ENCODE peak calls at places on chromosomes 2 and 18, in seven cellular contexts. R, A, U, I, Y, D and B are unnamed samples.

GRCh38 chr2:55061534-55062344 is 11.5 kb upstream of the RTN4 start:
- DNase-seq in R (no peak), A (no peak), U (no peak), I (no peak), Y (no peak), D (no peak), B (no peak)

GRCh38 chr2:45964226-45964841 is 312.9 kb downstream of the PRKCE start:
- DNase-seq in R (peak; percentile 60), A (peak; percentile 80), U (no peak), I (peak; percentile 94), Y (peak; percentile 94), D (no peak), B (no peak)

GRCh38 chr2:33223851-33224250 is 252.6 kb upstream of the RASGRP3 start:
- DNase-seq in R (no peak), A (no peak), U (no peak), I (no peak), Y (no peak), D (no peak), B (no peak)

GRCh38 chr2:150860301-150860700 is 372.8 kb upstream of the RND3 start:
- DNase-seq in R (no peak), A (no peak), U (no peak), I (no peak), Y (no peak), D (no peak), B (no peak)

GRCh38 chr2:229416116-229416694 is 145.1 kb upstream of the PID1 start:
- DNase-seq in R (peak; percentile 77), A (peak; percentile 81), U (no peak), I (no peak), Y (no peak), D (no peak), B (no peak)

GRCh38 chr2:241061275-241061674 is 40.8 kb downstream of the MTERF4 start:
- DNase-seq in R (no peak), A (no peak), U (no peak), I (no peak), Y (no peak), D (no peak), B (no peak)

GRCh38 chr18:63267990-63268721 is 51.4 kb downstream of the BCL2 start:
- DNase-seq in R (no peak), A (no peak), U (no peak), I (peak; percentile 40), Y (no peak), D (no peak), B (no peak)

GRCh38 chr2:121251497-121251896 is 33.5 kb downstream of the TFCP2L1 start:
- DNase-seq in R (no peak), A (no peak), U (no peak), I (no peak), Y (no peak), D (no peak), B (no peak)

GRCh38 chr18:23856466-23857175 is 157.9 kb upstream of the TTC39C start:
- DNase-seq in R (no peak), A (no peak), U (no peak), I (no peak), Y (no peak), D (peak; percentile 70), B (no peak)

GRCh38 chr2:225930687-225931086 is 531.2 kb downstream of the NYAP2 start:
- DNase-seq in R (no peak), A (no peak), U (no peak), I (no peak), Y (no peak), D (no peak), B (no peak)

GRCh38 chr18:31041346-31042067 is 1.0 kb downstream of the DSC3 start:
- DNase-seq in R (no peak), A (no peak), U (peak; percentile 3), I (peak; percentile 36), Y (no peak), D (peak; percentile 43), B (no peak)

GRCh38 chr18:31040982-31041345 is 1.6 kb downstream of the DSC3 start:
- DNase-seq in R (no peak), A (no peak), U (no peak), I (peak; percentile 24), Y (no peak), D (peak; percentile 56), B (no peak)

GRCh38 chr18:31042068-31042390 is 513 bp downstream of the DSC3 start:
- DNase-seq in R (no peak), A (no peak), U (no peak), I (no peak), Y (no peak), D (no peak), B (no peak)

GRCh38 chr18:31043709-31044108 is 1.2 kb upstream of the DSC3 start:
- DNase-seq in R (no peak), A (no peak), U (no peak), I (no peak), Y (no peak), D (no peak), B (no peak)

DNA sequence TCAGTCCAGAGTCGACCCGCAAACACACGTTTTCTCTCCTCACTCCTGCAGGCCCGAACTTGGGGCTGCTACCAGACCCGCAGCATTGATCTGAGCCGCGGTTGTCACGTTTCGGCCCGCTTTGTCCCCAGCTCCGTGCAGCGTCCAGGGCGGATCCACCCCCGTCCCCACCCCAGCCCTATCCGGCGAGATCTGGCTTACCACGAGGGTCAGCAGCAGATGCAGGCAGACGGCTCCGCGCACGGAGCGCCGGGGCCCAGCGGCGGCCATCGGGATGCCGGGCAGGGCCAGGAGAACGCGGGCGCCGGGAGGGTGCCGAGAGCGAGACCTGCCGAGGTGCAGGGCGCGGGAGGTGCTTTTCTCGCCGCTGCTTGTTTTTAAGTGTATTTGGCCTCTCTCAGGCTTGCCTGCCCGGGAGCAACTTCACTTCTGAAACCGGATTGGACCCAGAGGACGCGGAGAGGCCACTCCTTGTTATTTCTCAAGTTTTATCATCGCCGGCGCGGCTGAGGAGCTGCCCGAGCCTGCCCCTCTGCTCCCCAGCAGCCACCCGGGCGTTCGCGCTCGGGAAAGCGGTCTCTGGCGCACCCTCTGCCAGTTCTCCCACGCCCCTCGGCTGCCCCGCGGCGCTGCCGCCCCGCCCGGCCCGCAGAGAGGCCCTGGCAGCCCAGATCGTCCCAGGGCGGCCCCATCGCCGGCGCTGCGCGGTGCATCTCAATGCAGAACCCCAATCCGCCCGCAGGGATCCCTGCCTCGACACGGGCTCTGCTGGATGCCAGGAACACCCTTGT is at the start of gene DSC3:
- DNase-seq in R (no peak), A (no peak), U (peak; percentile 15), I (peak; percentile 60), Y (peak; percentile 39), D (peak; percentile 74), B (no peak)
- H3K4me3 ChIP-seq in R (peak within 1 kb of the TSS; percentile 59), A (peak within 1 kb of the TSS; percentile 17), U (peak within 1 kb of the TSS; percentile 56), I (peak within 1 kb of the TSS; percentile 36), Y (peak within 1 kb of the TSS; percentile 45), D (peak within 1 kb of the TSS; percentile 40), B (no peak within 1 kb of the TSS)

GRCh38 chr2:105294046-105294445 is 35.5 kb downstream of the TGFBRAP1 start:
- DNase-seq in R (no peak), A (no peak), U (no peak), I (no peak), Y (no peak), D (no peak), B (no peak)
- H3K4me1 ChIP-seq in R (peaks cover 15% of the 10 kb centered on the region), A (no peaks in the 10 kb centered on the region), U (no peaks in the 10 kb centered on the region), I (no peaks in the 10 kb centered on the region), Y (no peaks in the 10 kb centered on the region), D (no peaks in the 10 kb centered on the region), B (peaks cover 5% of the 10 kb centered on the region)

GRCh38 chr2:230684222-230685164 is 28.1 kb upstream of the CAB39 start:
- DNase-seq in R (no peak), A (no peak), U (no peak), I (peak; percentile 46), Y (peak; percentile 69), D (no peak), B (no peak)
- H3K4me3 ChIP-seq in R (no peak overlapping the region), A (no peak overlapping the region), U (no peak overlapping the region), I (no peak overlapping the region), Y (no peak overlapping the region), D (no peak overlapping the region), B (no peak overlapping the region)

GRCh38 chr18:76452357-76452756 is 42.7 kb downstream of the ZNF516 start:
- DNase-seq in R (no peak), A (no peak), U (no peak), I (no peak), Y (no peak), D (peak; percentile 26), B (no peak)
- H3K4me1 ChIP-seq in R (peaks cover 86% of the 10 kb centered on the region), A (peaks cover 69% of the 10 kb centered on the region), U (peaks cover 4% of the 10 kb centered on the region), I (no peaks in the 10 kb centered on the region), Y (peaks cover 17% of the 10 kb centered on the region), D (peaks cover 12% of the 10 kb centered on the region), B (peaks cover 34% of the 10 kb centered on the region)

GRCh38 chr2:219419331-219420197 is 1.4 kb downstream of the DES start:
- DNase-seq in R (peak; percentile 65), A (peak; percentile 82), U (no peak), I (no peak), Y (no peak), D (no peak), B (no peak)

GRCh38 chr2:219416938-219417337 is 1.2 kb upstream of the DES start:
- DNase-seq in R (peak; percentile 46), A (peak; percentile 83), U (no peak), I (no peak), Y (no peak), D (no peak), B (no peak)

GRCh38 chr2:219418570-219419189 is 503 bp downstream of the DES start:
- DNase-seq in R (no peak), A (no peak), U (no peak), I (no peak), Y (no peak), D (no peak), B (no peak)

GRCh38 chr2:219417374-219417773 is 803 bp upstream of the DES start:
- DNase-seq in R (peak; percentile 66), A (peak; percentile 89), U (no peak), I (no peak), Y (no peak), D (no peak), B (no peak)

GRCh38 chr2:219418155-219418569 is at the start of gene DES:
- DNase-seq in R (peak; percentile 78), A (peak; percentile 91), U (no peak), I (no peak), Y (no peak), D (no peak), B (no peak)
- H3K4me3 ChIP-seq in R (peak within 1 kb of the TSS; percentile 75), A (peak within 1 kb of the TSS; percentile 70), U (no peak within 1 kb of the TSS), I (peak within 1 kb of the TSS; percentile 16), Y (no peak within 1 kb of the TSS), D (no peak within 1 kb of the TSS), B (no peak within 1 kb of the TSS)

DNA sequence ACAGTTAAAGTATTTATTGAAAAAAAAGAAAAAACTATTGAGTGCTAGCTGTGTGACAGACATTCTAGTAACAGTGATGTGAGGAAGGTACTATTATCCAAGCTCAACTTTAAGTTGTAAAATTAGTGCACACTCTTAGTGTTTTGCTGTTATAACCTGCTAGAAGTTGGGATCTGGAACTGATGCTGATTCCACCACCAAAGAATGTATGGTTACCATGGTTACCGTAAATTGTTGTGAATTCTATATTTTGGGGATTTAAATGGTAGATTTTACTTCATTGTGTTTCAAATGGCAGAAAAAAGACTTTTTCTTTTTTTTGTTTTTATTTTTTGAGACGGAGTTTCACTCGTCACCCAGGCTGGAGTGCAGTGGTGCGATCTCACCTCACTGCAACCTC is 5.3 kb downstream of the AGFG1 start:
- DNase-seq in R (no peak), A (no peak), U (no peak), I (no peak), Y (no peak), D (peak; percentile 46), B (no peak)
- H3K4me1 ChIP-seq in R (peaks cover 91% of the 10 kb centered on the region), A (peaks cover 73% of the 10 kb centered on the region), U (peaks cover 2% of the 10 kb centered on the region), I (no peaks in the 10 kb centered on the region), Y (peaks cover 78% of the 10 kb centered on the region), D (no peaks in the 10 kb centered on the region), B (peaks cover 24% of the 10 kb centered on the region)

GRCh38 chr2:168490916-168491605 is 35.0 kb downstream of the CERS6 start:
- DNase-seq in R (no peak), A (no peak), U (no peak), I (no peak), Y (no peak), D (peak; percentile 54), B (no peak)
- H3K4me3 ChIP-seq in R (no peak overlapping the region), A (no peak overlapping the region), U (no peak overlapping the region), I (no peak overlapping the region), Y (peak overlapping the region; percentile 20), D (no peak overlapping the region), B (no peak overlapping the region)